ENCODE peak calls at places on chromosomes 13 and 19, in eight cellular contexts. One of them, this sample, is unnamed.

GRCh38 chr19:7917292-7918061 is 2.7 kb upstream of the SNAPC2 start:
- DNase-seq in fibroblast of mammary gland: peak
- DNase-seq in cardiac fibroblast: peak
- DNase-seq in WERI-Rb-1: peak
- DNase-seq in brain microvascular endothelial cell: peak
- DNase-seq in PC-3: peak
- DNase-seq in tibial artery: peak
- DNase-seq in psoas muscle: no peak
- DNase-seq in this sample: no peak

GRCh38 chr19:29076963-29077362 is 136.0 kb downstream of the UQCRFS1 start:
- DNase-seq in fibroblast of mammary gland: no peak
- DNase-seq in cardiac fibroblast: no peak
- DNase-seq in WERI-Rb-1: no peak
- DNase-seq in brain microvascular endothelial cell: no peak
- DNase-seq in PC-3: no peak
- DNase-seq in tibial artery: no peak
- DNase-seq in psoas muscle: no peak
- DNase-seq in this sample: no peak

GRCh38 chr13:43786766-43787517 is at the start of gene ENOX1:
- DNase-seq in fibroblast of mammary gland: peak
- DNase-seq in cardiac fibroblast: peak
- DNase-seq in WERI-Rb-1: peak
- DNase-seq in brain microvascular endothelial cell: peak
- DNase-seq in PC-3: peak
- DNase-seq in tibial artery: peak
- DNase-seq in psoas muscle: peak
- DNase-seq in this sample: no peak

GRCh38 chr13:39612023-39612637 is 9.1 kb upstream of the LHFPL6 start:
- DNase-seq in fibroblast of mammary gland: peak
- DNase-seq in cardiac fibroblast: peak
- DNase-seq in WERI-Rb-1: peak
- DNase-seq in brain microvascular endothelial cell: peak
- DNase-seq in PC-3: peak
- DNase-seq in tibial artery: no peak
- DNase-seq in psoas muscle: peak
- DNase-seq in this sample: peak

GRCh38 chr19:5121286-5122120 is 152.6 kb downstream of the KDM4B start:
- DNase-seq in fibroblast of mammary gland: no peak
- DNase-seq in cardiac fibroblast: no peak
- DNase-seq in WERI-Rb-1: no peak
- DNase-seq in brain microvascular endothelial cell: no peak
- DNase-seq in PC-3: no peak
- DNase-seq in tibial artery: no peak
- DNase-seq in psoas muscle: no peak
- DNase-seq in this sample: no peak

GRCh38 chr13:27978301-27978968 is 9.3 kb upstream of the CDX2 start:
- DNase-seq in fibroblast of mammary gland: no peak
- DNase-seq in cardiac fibroblast: no peak
- DNase-seq in WERI-Rb-1: no peak
- DNase-seq in brain microvascular endothelial cell: no peak
- DNase-seq in PC-3: no peak
- DNase-seq in tibial artery: peak
- DNase-seq in psoas muscle: no peak
- DNase-seq in this sample: no peak

GRCh38 chr13:52617070-52618060 is 24.9 kb upstream of the HNRNPA1L2 start:
- DNase-seq in fibroblast of mammary gland: peak
- DNase-seq in cardiac fibroblast: peak
- DNase-seq in WERI-Rb-1: peak
- DNase-seq in brain microvascular endothelial cell: peak
- DNase-seq in PC-3: peak
- DNase-seq in tibial artery: peak
- DNase-seq in psoas muscle: peak
- DNase-seq in this sample: peak

GRCh38 chr19:7200739-7201138 is 93.5 kb downstream of the INSR start:
- DNase-seq in fibroblast of mammary gland: no peak
- DNase-seq in cardiac fibroblast: no peak
- DNase-seq in WERI-Rb-1: no peak
- DNase-seq in brain microvascular endothelial cell: no peak
- DNase-seq in PC-3: no peak
- DNase-seq in tibial artery: no peak
- DNase-seq in psoas muscle: no peak
- DNase-seq in this sample: no peak

GRCh38 chr19:49684251-49684982 is 5.0 kb upstream of the ADM5 start:
- DNase-seq in fibroblast of mammary gland: no peak
- DNase-seq in cardiac fibroblast: no peak
- DNase-seq in WERI-Rb-1: no peak
- DNase-seq in brain microvascular endothelial cell: no peak
- DNase-seq in PC-3: peak
- DNase-seq in tibial artery: no peak
- DNase-seq in psoas muscle: no peak
- DNase-seq in this sample: no peak
- TF ChIP-seq CTCF in fibroblast of mammary gland: peak
- TF ChIP-seq CTCF in cardiac fibroblast: peak
- TF ChIP-seq CTCF in WERI-Rb-1: peak
- TF ChIP-seq CTCF in brain microvascular endothelial cell: peak
- TF ChIP-seq CTCF in PC-3: peak
- TF ChIP-seq CTCF in tibial artery: peak
- TF ChIP-seq CTCF in psoas muscle: peak
- TF ChIP-seq CTCF in this sample: peak

DNA sequence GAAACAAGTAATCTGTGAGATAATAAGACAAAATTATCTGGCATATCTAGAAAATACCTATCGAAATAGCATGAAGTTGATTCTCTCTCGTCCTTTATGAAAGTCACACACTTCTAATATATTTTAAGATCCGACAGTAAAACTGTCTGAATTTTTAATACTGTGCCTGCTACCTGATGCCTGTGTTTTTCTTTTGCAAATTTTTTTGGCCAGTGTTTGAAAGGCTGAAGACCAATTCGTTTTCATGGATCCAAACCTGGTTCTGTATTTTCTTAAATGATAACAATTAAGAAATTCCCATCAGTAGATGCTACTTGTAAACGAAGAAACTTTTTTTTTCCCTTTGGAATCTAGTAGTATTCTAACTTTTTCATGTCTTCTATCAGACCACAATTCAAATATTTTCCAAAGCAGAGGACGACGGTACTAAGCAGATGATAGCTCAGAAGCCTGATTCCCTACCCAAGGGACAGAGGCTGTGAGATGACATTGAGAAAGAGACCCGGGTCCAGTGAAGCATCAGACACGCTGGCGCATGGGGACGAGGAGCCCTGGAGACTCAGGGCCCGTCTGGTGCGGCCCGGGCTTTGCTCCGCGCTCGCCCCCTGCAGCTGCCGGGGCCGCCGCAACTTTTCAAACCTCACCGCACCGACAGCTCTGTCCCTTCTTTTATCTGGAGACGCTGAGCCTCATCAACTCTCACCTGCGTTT is 49.5 kb upstream of the PABPC3 start:
- DNase-seq in fibroblast of mammary gland: no peak
- DNase-seq in cardiac fibroblast: no peak
- DNase-seq in WERI-Rb-1: peak
- DNase-seq in brain microvascular endothelial cell: no peak
- DNase-seq in PC-3: no peak
- DNase-seq in tibial artery: no peak
- DNase-seq in psoas muscle: no peak
- DNase-seq in this sample: no peak
- H3K4me3 ChIP-seq in fibroblast of mammary gland: peak
- H3K4me3 ChIP-seq in cardiac fibroblast: peak
- H3K4me3 ChIP-seq in WERI-Rb-1: peak
- H3K4me3 ChIP-seq in brain microvascular endothelial cell: peak
- H3K4me3 ChIP-seq in PC-3: no peak
- H3K4me3 ChIP-seq in tibial artery: peak
- H3K4me3 ChIP-seq in psoas muscle: no peak
- H3K4me3 ChIP-seq in this sample: peak

GRCh38 chr13:80408270-80408669 is 67.3 kb upstream of the SPRY2 start:
- DNase-seq in fibroblast of mammary gland: no peak
- DNase-seq in cardiac fibroblast: no peak
- DNase-seq in WERI-Rb-1: peak
- DNase-seq in brain microvascular endothelial cell: no peak
- DNase-seq in PC-3: peak
- DNase-seq in tibial artery: no peak
- DNase-seq in psoas muscle: no peak
- DNase-seq in this sample: no peak
- TF ChIP-seq CTCF in fibroblast of mammary gland: no peak
- TF ChIP-seq CTCF in cardiac fibroblast: no peak
- TF ChIP-seq CTCF in WERI-Rb-1: no peak
- TF ChIP-seq CTCF in brain microvascular endothelial cell: peak
- TF ChIP-seq CTCF in PC-3: peak
- TF ChIP-seq CTCF in tibial artery: no peak
- TF ChIP-seq CTCF in psoas muscle: no peak
- TF ChIP-seq CTCF in this sample: peak

DNA sequence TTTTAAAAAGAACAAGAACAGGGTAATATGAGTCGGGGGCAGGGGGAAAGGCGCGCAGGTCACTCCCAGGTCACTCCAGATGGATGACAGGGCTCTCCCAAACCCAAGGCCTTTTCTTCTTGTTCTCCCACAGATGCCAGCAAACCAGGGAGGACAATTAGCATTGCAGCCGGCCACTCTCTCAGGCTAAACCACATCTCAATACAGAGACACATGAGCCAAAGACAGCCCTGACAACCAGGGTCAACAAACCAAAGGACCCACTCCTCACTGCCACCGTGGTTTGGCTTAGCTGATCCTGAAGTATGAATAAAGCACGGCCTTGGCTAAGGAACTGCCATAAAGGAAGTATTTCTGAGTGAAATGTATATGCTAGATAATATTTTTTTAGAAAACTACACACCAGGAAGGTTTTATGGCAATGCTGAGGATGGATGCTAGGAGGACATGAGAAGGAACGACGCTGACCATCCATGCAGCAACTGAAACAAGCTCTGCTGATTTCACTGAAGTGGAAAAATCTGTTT is 47.2 kb downstream of the LATS2 start:
- DNase-seq in fibroblast of mammary gland: no peak
- DNase-seq in cardiac fibroblast: no peak
- DNase-seq in WERI-Rb-1: no peak
- DNase-seq in brain microvascular endothelial cell: no peak
- DNase-seq in PC-3: no peak
- DNase-seq in tibial artery: peak
- DNase-seq in psoas muscle: no peak
- DNase-seq in this sample: no peak
- H3K4me3 ChIP-seq in fibroblast of mammary gland: no peak
- H3K4me3 ChIP-seq in cardiac fibroblast: no peak
- H3K4me3 ChIP-seq in WERI-Rb-1: no peak
- H3K4me3 ChIP-seq in brain microvascular endothelial cell: no peak
- H3K4me3 ChIP-seq in PC-3: peak
- H3K4me3 ChIP-seq in tibial artery: no peak
- H3K4me3 ChIP-seq in psoas muscle: no peak
- H3K4me3 ChIP-seq in this sample: no peak

GRCh38 chr19:32313866-32314265 is 31.5 kb upstream of the ZNF507 start:
- DNase-seq in fibroblast of mammary gland: no peak
- DNase-seq in cardiac fibroblast: peak
- DNase-seq in WERI-Rb-1: no peak
- DNase-seq in brain microvascular endothelial cell: no peak
- DNase-seq in PC-3: no peak
- DNase-seq in tibial artery: no peak
- DNase-seq in psoas muscle: no peak
- DNase-seq in this sample: peak

GRCh38 chr19:32316034-32316433 is 29.4 kb upstream of the ZNF507 start:
- DNase-seq in fibroblast of mammary gland: no peak
- DNase-seq in cardiac fibroblast: no peak
- DNase-seq in WERI-Rb-1: no peak
- DNase-seq in brain microvascular endothelial cell: no peak
- DNase-seq in PC-3: no peak
- DNase-seq in tibial artery: no peak
- DNase-seq in psoas muscle: no peak
- DNase-seq in this sample: no peak

GRCh38 chr19:32322541-32322940 is 22.9 kb upstream of the ZNF507 start:
- DNase-seq in fibroblast of mammary gland: no peak
- DNase-seq in cardiac fibroblast: no peak
- DNase-seq in WERI-Rb-1: no peak
- DNase-seq in brain microvascular endothelial cell: no peak
- DNase-seq in PC-3: peak
- DNase-seq in tibial artery: no peak
- DNase-seq in psoas muscle: no peak
- DNase-seq in this sample: no peak

GRCh38 chr19:32317045-32317444 is 28.4 kb upstream of the ZNF507 start:
- DNase-seq in fibroblast of mammary gland: no peak
- DNase-seq in cardiac fibroblast: no peak
- DNase-seq in WERI-Rb-1: no peak
- DNase-seq in brain microvascular endothelial cell: no peak
- DNase-seq in PC-3: no peak
- DNase-seq in tibial artery: no peak
- DNase-seq in psoas muscle: no peak
- DNase-seq in this sample: no peak

DNA sequence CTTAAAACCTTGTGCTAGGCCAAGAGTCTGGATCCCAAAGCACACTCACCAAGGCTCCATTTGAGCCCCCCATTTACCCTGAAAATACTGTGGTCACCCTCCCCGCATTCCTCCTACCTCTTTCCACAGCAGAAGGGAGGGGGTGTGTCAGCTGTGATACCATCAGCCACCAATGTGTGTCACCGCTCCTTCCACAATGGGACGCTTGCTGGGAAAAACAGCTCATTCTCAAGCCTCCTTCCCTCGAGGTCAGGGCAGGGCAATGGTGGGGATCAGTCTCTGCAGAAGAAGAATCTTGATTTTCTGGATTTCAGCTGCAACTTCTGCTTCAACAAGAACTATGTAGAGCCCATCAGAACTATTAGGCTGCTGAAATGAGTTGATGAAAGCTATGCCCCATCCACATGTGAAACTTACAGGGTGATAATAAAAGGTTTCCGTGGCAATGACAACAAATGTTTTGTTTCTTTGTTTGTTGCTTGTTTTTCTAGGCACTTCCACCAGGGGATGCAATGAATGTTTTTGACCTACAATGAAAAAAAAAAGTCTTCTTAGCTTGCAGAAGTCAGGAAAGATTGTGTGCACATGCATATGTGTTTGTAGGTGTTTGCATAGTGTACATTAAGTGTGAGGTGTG is 26.4 kb upstream of the ZNF507 start:
- DNase-seq in fibroblast of mammary gland: no peak
- DNase-seq in cardiac fibroblast: no peak
- DNase-seq in WERI-Rb-1: peak
- DNase-seq in brain microvascular endothelial cell: no peak
- DNase-seq in PC-3: peak
- DNase-seq in tibial artery: no peak
- DNase-seq in psoas muscle: no peak
- DNase-seq in this sample: no peak
- TF ChIP-seq CTCF in fibroblast of mammary gland: peak
- TF ChIP-seq CTCF in cardiac fibroblast: no peak
- TF ChIP-seq CTCF in WERI-Rb-1: peak
- TF ChIP-seq CTCF in brain microvascular endothelial cell: peak
- TF ChIP-seq CTCF in PC-3: peak
- TF ChIP-seq CTCF in tibial artery: no peak
- TF ChIP-seq CTCF in psoas muscle: no peak
- TF ChIP-seq CTCF in this sample: peak